ENCODE peak calls at places on chromosomes 12 and 14, in nine cellular contexts. L is brain microvascular endothelial cell; M is mammary epithelial cell; A is activated naive CD4-positive, alpha-beta T cell; Q is RWPE2; T is stimulated activated CD4-positive, alpha-beta T cell treated with anti-CD3 and anti-CD28 coated beads, Interleukin-15, amount 100 ng/mL, for 48 hours; Z is HT-29; J is GM04504; E is mucosa of gallbladder. H is an unnamed sample.

GRCh38 chr14:88599321-88599720 is 36.5 kb downstream of the ZC3H14 start:
- DNase-seq in Q (no peak), Z (no peak), L (no peak), J (no peak), M (no peak), T (no peak), E (no peak), A (no peak), H (no peak)

GRCh38 chr12:1108276-1108675 is 117.3 kb downstream of the ERC1 start:
- DNase-seq in J (no peak), Q (no peak), E (no peak), A (no peak), L (no peak), Z (no peak), T (no peak), M (no peak), H (no peak)

GRCh38 chr14:90107789-90108188 is 46.0 kb downstream of the KCNK13 start:
- DNase-seq in M (no peak), A (no peak), E (no peak), Z (no peak), L (no peak), Q (no peak), T (no peak), J (no peak), H (no peak)

GRCh38 chr12:77891531-77892147 is 60.9 kb downstream of the NAV3 start:
- DNase-seq in L (no peak), Q (no peak), T (no peak), A (no peak), M (no peak), E (no peak), J (no peak), Z (no peak), H (no peak)

GRCh38 chr12:99131761-99132199 is 486.7 kb downstream of the APAF1 start:
- DNase-seq in J (no peak), T (no peak), Z (no peak), L (peak), A (no peak), E (no peak), M (no peak), Q (no peak), H (no peak)

GRCh38 chr14:98138666-98139065 is 1133.3 kb downstream of the BCL11B start:
- DNase-seq in J (no peak), A (peak), E (peak), T (peak), L (no peak), Z (peak), M (peak), Q (no peak), H (peak)

GRCh38 chr14:54364555-54365415 is 32.0 kb upstream of the CDKN3 start:
- DNase-seq in T (no peak), J (no peak), E (no peak), A (no peak), Z (no peak), M (peak), L (no peak), Q (no peak), H (no peak)

GRCh38 chr12:113778432-113779128 is 187.5 kb downstream of the RBM19 start:
- DNase-seq in Z (no peak), E (no peak), T (no peak), J (no peak), M (no peak), L (no peak), Q (no peak), A (no peak), H (no peak)